ENCODE peak calls at places on chromosome 2, in eight cellular contexts. B is Jurkat, Clone E6-1; I is NCI-H1417; D is effector memory CD8-positive, alpha-beta T cell; O is adipocyte; M is AG20443; Z is endothelial cell; R is T-helper 1 cell. V is an unnamed sample.

GRCh38 chr2:48474599-48475298 is 55.2 kb upstream of the STON1 start:
- DNase-seq in M (no peak), O (peak; percentile 73), I (no peak), B (no peak), D (no peak), Z (no peak), R (no peak), V (no peak)

GRCh38 chr2:66686768-66687167 is 251.8 kb downstream of the MEIS1 start:
- DNase-seq in R (peak; percentile 17), B (no peak), I (peak; percentile 13), O (no peak), Z (no peak), M (no peak), D (no peak), V (no peak)

GRCh38 chr2:217734999-217735398 is 267.8 kb downstream of the TNS1 start:
- DNase-seq in B (peak; percentile 39), D (no peak), O (no peak), R (no peak), M (no peak), I (no peak), Z (no peak), V (no peak)

GRCh38 chr2:99851091-99851490 is 291.3 kb downstream of the AFF3 start:
- DNase-seq in I (no peak), M (no peak), Z (no peak), D (no peak), O (no peak), B (no peak), R (no peak), V (no peak)

GRCh38 chr2:64143154-64144056 is 815 bp downstream of the PELI1 start:
- DNase-seq in Z (peak; percentile 56), O (peak; percentile 72), B (no peak), M (peak; percentile 66), I (peak; percentile 92), R (peak; percentile 56), D (peak; percentile 30), V (no peak)

GRCh38 chr2:98445708-98446577 is 1.3 kb downstream of the INPP4A start:
- DNase-seq in D (no peak), Z (no peak), B (no peak), I (no peak), O (peak; percentile 24), R (peak; percentile 55), M (no peak), V (no peak)

GRCh38 chr2:102385522-102385921 is 29.9 kb downstream of the IL18R1 start:
- DNase-seq in D (no peak), O (no peak), Z (no peak), M (no peak), R (no peak), I (no peak), B (no peak), V (no peak)

GRCh38 chr2:98771771-98772521 is 41.0 kb upstream of the MGAT4A start:
- DNase-seq in Z (no peak), I (no peak), B (peak; percentile 93), O (no peak), M (no peak), R (peak; percentile 91), D (peak; percentile 64), V (no peak)

GRCh38 chr2:111909079-111909478 is 10.7 kb downstream of the MERTK start:
- DNase-seq in Z (no peak), B (no peak), D (no peak), O (no peak), R (no peak), I (no peak), M (no peak), V (no peak)

GRCh38 chr2:196168181-196168580 is 3.2 kb downstream of the STK17B start:
- DNase-seq in Z (no peak), D (no peak), M (no peak), B (no peak), R (no peak), I (no peak), O (peak; percentile 44), V (no peak)

GRCh38 chr2:25386662-25387478 is 45.1 kb upstream of the DNMT3A start:
- DNase-seq in I (no peak), O (no peak), M (no peak), R (no peak), Z (no peak), D (no peak), B (no peak), V (no peak)

GRCh38 chr2:171822520-171823297 is 71.3 kb downstream of the SLC25A12 start:
- DNase-seq in Z (no peak), R (no peak), O (peak; percentile 50), M (no peak), I (no peak), D (no peak), B (no peak), V (no peak)

GRCh38 chr2:241764272-241765241 is 12.1 kb upstream of the GAL3ST2 start:
- DNase-seq in R (no peak), M (no peak), B (no peak), I (no peak), Z (peak; percentile 2), O (no peak), D (no peak), V (no peak)

GRCh38 chr2:25822190-25823117 is 55.8 kb downstream of the ASXL2 start:
- DNase-seq in B (no peak), Z (peak; percentile 72), D (peak; percentile 63), O (no peak), I (no peak), M (no peak), R (peak; percentile 54), V (no peak)

GRCh38 chr2:95379616-95379925 is 22.9 kb upstream of the FAHD2A start:
- DNase-seq in I (no peak), B (no peak), O (no peak), D (no peak), M (no peak), R (no peak), Z (peak; percentile 29), V (no peak)

GRCh38 chr2:170505631-170506270 is 209.4 kb upstream of the SP5 start:
- DNase-seq in O (peak; percentile 7), B (no peak), I (no peak), Z (peak; percentile 8), D (no peak), R (no peak), M (peak; percentile 38), V (no peak)

GRCh38 chr2:54081574-54081973 is 33.8 kb upstream of the ACYP2 start:
- DNase-seq in I (no peak), B (no peak), D (no peak), O (no peak), M (no peak), Z (no peak), R (peak; percentile 78), V (no peak)

GRCh38 chr2:209425082-209426071 is 1.5 kb downstream of the MAP2 start:
- DNase-seq in R (no peak), O (peak; percentile 76), M (peak; percentile 49), D (no peak), I (peak; percentile 81), Z (peak; percentile 22), B (peak; percentile 10), V (no peak)

GRCh38 chr2:10084956-10085851 is 5.0 kb upstream of the CYS1 start:
- DNase-seq in O (no peak), D (no peak), M (no peak), I (no peak), R (no peak), B (no peak), Z (no peak), V (no peak)

GRCh38 chr2:187117483-187117882 is 268.5 kb upstream of the ZSWIM2 start:
- DNase-seq in M (no peak), Z (no peak), B (no peak), O (peak; percentile 32), I (peak; percentile 7), D (no peak), R (no peak), V (no peak)

GRCh38 chr2:15560988-15561573 is at the start of gene NBAS:
- DNase-seq in I (peak; percentile 96), M (peak; percentile 93), Z (peak; percentile 83), O (peak; percentile 94), R (peak; percentile 79), B (peak; percentile 78), D (peak; percentile 61), V (peak; percentile 71)

GRCh38 chr2:182248898-182249297 is 177.9 kb downstream of the PDE1A start:
- DNase-seq in O (no peak), Z (no peak), M (no peak), B (no peak), I (no peak), R (no peak), D (no peak), V (no peak)